ENCODE peak calls at places on chromosomes 2 and 18, in nine cellular contexts. One of them, this sample, is unnamed.

GRCh38 chr18:79796531-79797390 is 977 bp upstream of the KCNG2 start:
- DNase-seq in mammary epithelial cell: no peak
- DNase-seq in ovary: no peak
- DNase-seq in kidney epithelial cell: no peak
- DNase-seq in astrocyte of the cerebellum: no peak
- DNase-seq in tibial artery: no peak
- DNase-seq in AG04449: no peak
- DNase-seq in BJ: no peak
- DNase-seq in AG09309: no peak
- DNase-seq in this sample: peak

GRCh38 chr2:182858671-182859070 is 7.8 kb downstream of the FRZB start:
- DNase-seq in mammary epithelial cell: no peak
- DNase-seq in ovary: no peak
- DNase-seq in kidney epithelial cell: no peak
- DNase-seq in astrocyte of the cerebellum: no peak
- DNase-seq in tibial artery: no peak
- DNase-seq in AG04449: no peak
- DNase-seq in BJ: no peak
- DNase-seq in AG09309: no peak
- DNase-seq in this sample: no peak

GRCh38 chr2:38149533-38149932 is 73.6 kb upstream of the CYP1B1 start:
- DNase-seq in mammary epithelial cell: no peak
- DNase-seq in ovary: no peak
- DNase-seq in kidney epithelial cell: no peak
- DNase-seq in astrocyte of the cerebellum: no peak
- DNase-seq in tibial artery: no peak
- DNase-seq in AG04449: no peak
- DNase-seq in BJ: no peak
- DNase-seq in AG09309: no peak
- DNase-seq in this sample: no peak

GRCh38 chr2:179543361-179543901 is 278.8 kb upstream of the SESTD1 start:
- DNase-seq in mammary epithelial cell: peak
- DNase-seq in ovary: no peak
- DNase-seq in kidney epithelial cell: no peak
- DNase-seq in astrocyte of the cerebellum: peak
- DNase-seq in tibial artery: no peak
- DNase-seq in AG04449: peak
- DNase-seq in BJ: peak
- DNase-seq in AG09309: peak
- DNase-seq in this sample: peak

GRCh38 chr18:23134780-23135678 is at the start of gene CABLES1:
- DNase-seq in mammary epithelial cell: peak
- DNase-seq in ovary: peak
- DNase-seq in kidney epithelial cell: no peak
- DNase-seq in astrocyte of the cerebellum: no peak
- DNase-seq in tibial artery: peak
- DNase-seq in AG04449: no peak
- DNase-seq in BJ: no peak
- DNase-seq in AG09309: no peak
- DNase-seq in this sample: peak

GRCh38 chr2:79994161-79994560 is 310.4 kb downstream of the LRRTM1 start:
- DNase-seq in mammary epithelial cell: no peak
- DNase-seq in ovary: no peak
- DNase-seq in kidney epithelial cell: no peak
- DNase-seq in astrocyte of the cerebellum: no peak
- DNase-seq in tibial artery: no peak
- DNase-seq in AG04449: no peak
- DNase-seq in BJ: no peak
- DNase-seq in AG09309: no peak
- DNase-seq in this sample: no peak

GRCh38 chr2:21423854-21424253 is 300.1 kb downstream of the TDRD15 start:
- DNase-seq in mammary epithelial cell: no peak
- DNase-seq in ovary: no peak
- DNase-seq in kidney epithelial cell: no peak
- DNase-seq in astrocyte of the cerebellum: peak
- DNase-seq in tibial artery: no peak
- DNase-seq in AG04449: no peak
- DNase-seq in BJ: no peak
- DNase-seq in AG09309: no peak
- DNase-seq in this sample: no peak

GRCh38 chr2:224881846-224882245 is 160.4 kb downstream of the DOCK10 start:
- DNase-seq in mammary epithelial cell: no peak
- DNase-seq in ovary: no peak
- DNase-seq in kidney epithelial cell: no peak
- DNase-seq in astrocyte of the cerebellum: no peak
- DNase-seq in tibial artery: no peak
- DNase-seq in AG04449: no peak
- DNase-seq in BJ: no peak
- DNase-seq in AG09309: no peak
- DNase-seq in this sample: no peak

GRCh38 chr18:68449292-68449691 is 265.6 kb downstream of the TMX3 start:
- DNase-seq in mammary epithelial cell: peak
- DNase-seq in ovary: no peak
- DNase-seq in kidney epithelial cell: no peak
- DNase-seq in astrocyte of the cerebellum: peak
- DNase-seq in tibial artery: no peak
- DNase-seq in AG04449: peak
- DNase-seq in BJ: peak
- DNase-seq in AG09309: peak
- DNase-seq in this sample: peak

GRCh38 chr2:202037086-202037485 is 3.4 kb downstream of the FZD7 start:
- DNase-seq in mammary epithelial cell: peak
- DNase-seq in ovary: no peak
- DNase-seq in kidney epithelial cell: no peak
- DNase-seq in astrocyte of the cerebellum: no peak
- DNase-seq in tibial artery: no peak
- DNase-seq in AG04449: no peak
- DNase-seq in BJ: no peak
- DNase-seq in AG09309: no peak
- DNase-seq in this sample: no peak

GRCh38 chr18:50610349-50610748 is 50.5 kb downstream of the MAPK4 start:
- DNase-seq in mammary epithelial cell: no peak
- DNase-seq in ovary: no peak
- DNase-seq in kidney epithelial cell: no peak
- DNase-seq in astrocyte of the cerebellum: no peak
- DNase-seq in tibial artery: no peak
- DNase-seq in AG04449: no peak
- DNase-seq in BJ: no peak
- DNase-seq in AG09309: no peak
- DNase-seq in this sample: no peak

GRCh38 chr18:78776151-78776550 is 203.5 kb upstream of the SALL3 start:
- DNase-seq in mammary epithelial cell: no peak
- DNase-seq in ovary: no peak
- DNase-seq in kidney epithelial cell: no peak
- DNase-seq in astrocyte of the cerebellum: no peak
- DNase-seq in tibial artery: no peak
- DNase-seq in AG04449: no peak
- DNase-seq in BJ: no peak
- DNase-seq in AG09309: no peak
- DNase-seq in this sample: no peak

GRCh38 chr2:70789304-70790078 is 952 bp downstream of the FIGLA start:
- DNase-seq in mammary epithelial cell: peak
- DNase-seq in ovary: no peak
- DNase-seq in kidney epithelial cell: no peak
- DNase-seq in astrocyte of the cerebellum: peak
- DNase-seq in tibial artery: peak
- DNase-seq in AG04449: no peak
- DNase-seq in BJ: no peak
- DNase-seq in AG09309: no peak
- DNase-seq in this sample: peak

GRCh38 chr2:215507836-215508235 is 72.0 kb upstream of the FN1 start:
- DNase-seq in mammary epithelial cell: no peak
- DNase-seq in ovary: no peak
- DNase-seq in kidney epithelial cell: no peak
- DNase-seq in astrocyte of the cerebellum: no peak
- DNase-seq in tibial artery: no peak
- DNase-seq in AG04449: no peak
- DNase-seq in BJ: no peak
- DNase-seq in AG09309: no peak
- DNase-seq in this sample: no peak

GRCh38 chr2:30691948-30692828 is 115.1 kb downstream of the CAPN13 start:
- DNase-seq in mammary epithelial cell: no peak
- DNase-seq in ovary: no peak
- DNase-seq in kidney epithelial cell: no peak
- DNase-seq in astrocyte of the cerebellum: no peak
- DNase-seq in tibial artery: peak
- DNase-seq in AG04449: no peak
- DNase-seq in BJ: no peak
- DNase-seq in AG09309: no peak
- DNase-seq in this sample: peak

GRCh38 chr2:198374375-198375072 is 570.1 kb downstream of the PLCL1 start:
- DNase-seq in mammary epithelial cell: peak
- DNase-seq in ovary: no peak
- DNase-seq in kidney epithelial cell: peak
- DNase-seq in astrocyte of the cerebellum: peak
- DNase-seq in tibial artery: no peak
- DNase-seq in AG04449: peak
- DNase-seq in BJ: peak
- DNase-seq in AG09309: peak
- DNase-seq in this sample: peak

GRCh38 chr2:240454031-240454901 is 18.8 kb downstream of the GPC1 start:
- DNase-seq in mammary epithelial cell: no peak
- DNase-seq in ovary: peak
- DNase-seq in kidney epithelial cell: no peak
- DNase-seq in astrocyte of the cerebellum: no peak
- DNase-seq in tibial artery: no peak
- DNase-seq in AG04449: no peak
- DNase-seq in BJ: no peak
- DNase-seq in AG09309: no peak
- DNase-seq in this sample: no peak

GRCh38 chr2:121689356-121689755 is 40.1 kb upstream of the CLASP1 start:
- DNase-seq in mammary epithelial cell: no peak
- DNase-seq in ovary: no peak
- DNase-seq in kidney epithelial cell: no peak
- DNase-seq in astrocyte of the cerebellum: peak
- DNase-seq in tibial artery: no peak
- DNase-seq in AG04449: no peak
- DNase-seq in BJ: no peak
- DNase-seq in AG09309: no peak
- DNase-seq in this sample: peak

GRCh38 chr2:228474466-228474865 is 293.0 kb upstream of the SPHKAP start:
- DNase-seq in mammary epithelial cell: no peak
- DNase-seq in ovary: no peak
- DNase-seq in kidney epithelial cell: peak
- DNase-seq in astrocyte of the cerebellum: no peak
- DNase-seq in tibial artery: no peak
- DNase-seq in AG04449: no peak
- DNase-seq in BJ: peak
- DNase-seq in AG09309: no peak
- DNase-seq in this sample: no peak

DNA sequence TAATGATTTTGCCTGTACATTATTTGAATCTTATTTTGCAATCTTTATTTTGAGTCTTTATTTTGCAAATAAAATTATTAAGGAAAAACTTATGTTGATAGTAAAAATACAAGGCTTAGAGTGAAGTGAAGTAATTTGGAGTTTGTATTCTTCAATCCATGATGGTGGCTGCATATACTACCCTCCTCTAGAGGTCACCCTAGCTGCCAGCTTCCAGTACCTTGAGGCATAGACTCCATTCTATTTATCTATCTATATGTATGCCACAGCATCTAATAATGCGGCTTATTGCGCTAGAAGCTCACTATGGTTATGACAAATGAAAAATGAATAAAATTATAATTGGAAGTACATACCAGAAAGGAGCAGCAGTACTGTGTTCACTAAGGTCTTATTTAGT is 20.3 kb upstream of the HNMT start:
- DNase-seq in mammary epithelial cell: no peak
- DNase-seq in ovary: no peak
- DNase-seq in kidney epithelial cell: no peak
- DNase-seq in astrocyte of the cerebellum: no peak
- DNase-seq in tibial artery: no peak
- DNase-seq in AG04449: no peak
- DNase-seq in BJ: no peak
- DNase-seq in AG09309: no peak
- DNase-seq in this sample: no peak
- TF ChIP-seq CTCF in mammary epithelial cell: peak
- TF ChIP-seq CTCF in ovary: no peak
- TF ChIP-seq CTCF in kidney epithelial cell: no peak
- TF ChIP-seq CTCF in astrocyte of the cerebellum: no peak
- TF ChIP-seq CTCF in tibial artery: no peak
- TF ChIP-seq CTCF in AG04449: no peak
- TF ChIP-seq CTCF in BJ: no peak
- TF ChIP-seq CTCF in AG09309: no peak
- TF ChIP-seq CTCF in this sample: no peak

DNA sequence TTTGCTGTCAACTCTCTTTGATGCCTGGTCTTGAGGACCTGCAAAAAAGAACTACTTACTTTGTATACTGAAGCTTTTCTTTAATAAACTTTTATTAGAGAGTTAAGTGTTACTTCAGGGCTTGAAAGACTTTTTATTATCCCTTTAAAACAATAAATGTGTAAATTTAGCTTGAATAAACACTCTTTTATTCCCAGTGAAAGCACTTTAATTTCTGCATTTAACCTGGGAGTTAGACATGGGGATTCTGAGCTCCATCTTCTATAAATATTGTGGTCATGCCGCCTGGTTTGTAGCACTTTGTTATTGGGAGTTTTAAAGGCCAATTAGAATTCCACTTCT is 17.8 kb upstream of the E2F6 start:
- DNase-seq in mammary epithelial cell: no peak
- DNase-seq in ovary: no peak
- DNase-seq in kidney epithelial cell: no peak
- DNase-seq in astrocyte of the cerebellum: no peak
- DNase-seq in tibial artery: no peak
- DNase-seq in AG04449: no peak
- DNase-seq in BJ: no peak
- DNase-seq in AG09309: no peak
- DNase-seq in this sample: no peak
- H3K4me3 ChIP-seq in mammary epithelial cell: no peak
- H3K4me3 ChIP-seq in ovary: peak
- H3K4me3 ChIP-seq in kidney epithelial cell: no peak
- H3K4me3 ChIP-seq in astrocyte of the cerebellum: no peak
- H3K4me3 ChIP-seq in tibial artery: no peak
- H3K4me3 ChIP-seq in AG04449: no peak
- H3K4me3 ChIP-seq in BJ: no peak
- H3K4me3 ChIP-seq in AG09309: no peak
- H3K4me3 ChIP-seq in this sample: no peak

DNA sequence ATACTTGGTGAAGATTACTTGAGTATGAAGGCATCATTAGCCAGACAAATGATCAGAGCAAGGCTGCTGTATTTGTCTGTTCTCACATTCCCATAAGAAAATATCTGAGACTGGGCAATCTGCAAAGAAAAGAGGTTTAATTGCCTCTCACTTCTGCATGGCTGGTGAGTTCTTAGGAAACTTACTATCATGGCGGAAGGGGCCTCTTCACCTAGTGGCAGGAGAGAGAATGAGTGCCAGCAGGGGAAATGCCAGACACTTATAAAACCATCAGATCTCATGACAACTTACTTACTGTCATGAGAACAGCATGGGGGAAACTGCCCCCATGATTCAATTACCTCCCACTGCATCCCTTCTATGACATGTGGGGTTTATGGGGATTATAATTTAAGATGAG is 452.3 kb downstream of the GALR1 start:
- DNase-seq in mammary epithelial cell: no peak
- DNase-seq in ovary: no peak
- DNase-seq in kidney epithelial cell: no peak
- DNase-seq in astrocyte of the cerebellum: no peak
- DNase-seq in tibial artery: no peak
- DNase-seq in AG04449: no peak
- DNase-seq in BJ: no peak
- DNase-seq in AG09309: no peak
- DNase-seq in this sample: no peak
- TF ChIP-seq CTCF in mammary epithelial cell: no peak
- TF ChIP-seq CTCF in ovary: no peak
- TF ChIP-seq CTCF in kidney epithelial cell: no peak
- TF ChIP-seq CTCF in astrocyte of the cerebellum: no peak
- TF ChIP-seq CTCF in tibial artery: no peak
- TF ChIP-seq CTCF in AG04449: no peak
- TF ChIP-seq CTCF in BJ: no peak
- TF ChIP-seq CTCF in AG09309: no peak
- TF ChIP-seq CTCF in this sample: no peak

GRCh38 chr2:120177011-120177621 is 46.1 kb downstream of the TMEM185B start:
- DNase-seq in mammary epithelial cell: peak
- DNase-seq in ovary: no peak
- DNase-seq in kidney epithelial cell: no peak
- DNase-seq in astrocyte of the cerebellum: no peak
- DNase-seq in tibial artery: no peak
- DNase-seq in AG04449: no peak
- DNase-seq in BJ: no peak
- DNase-seq in AG09309: no peak
- DNase-seq in this sample: no peak
- H3K4me3 ChIP-seq in mammary epithelial cell: peak
- H3K4me3 ChIP-seq in ovary: no peak
- H3K4me3 ChIP-seq in kidney epithelial cell: no peak
- H3K4me3 ChIP-seq in astrocyte of the cerebellum: no peak
- H3K4me3 ChIP-seq in tibial artery: peak
- H3K4me3 ChIP-seq in AG04449: no peak
- H3K4me3 ChIP-seq in BJ: no peak
- H3K4me3 ChIP-seq in AG09309: no peak
- H3K4me3 ChIP-seq in this sample: no peak